ENCODE peak calls at places on chromosome 7, in ten cellular contexts. One of them, this sample, is unnamed.
A peak's percentile ranks its signal among the peaks of the same experiment; 100 is the strongest.

GRCh38 chr7:2016021-2016631 is 216.6 kb downstream of the MAD1L1 start:
- DNase-seq in stimulated activated CD8-positive, alpha-beta memory T cell treated with anti-CD3 and anti-CD28 coated beads, Interleukin-15, amount 100 ng/mL, for 1 hour: no peak
- DNase-seq in NCI-H2171: no peak
- DNase-seq in naive thymus-derived CD8-positive, alpha-beta T cell: no peak
- DNase-seq in midbrain: no peak
- DNase-seq in mesothelial cell of epicardium: no peak
- DNase-seq in NCI-H1048: no peak
- DNase-seq in caudate nucleus: no peak
- DNase-seq in ELR: no peak
- DNase-seq in progenitor cell of endocrine pancreas: no peak
- DNase-seq in this sample: no peak

GRCh38 chr7:30950197-30950596 is 13.6 kb upstream of the GHRHR start:
- DNase-seq in caudate nucleus: no peak
- DNase-seq in ELR: no peak
- DNase-seq in progenitor cell of endocrine pancreas: no peak
- DNase-seq in NCI-H2171: no peak
- DNase-seq in naive thymus-derived CD8-positive, alpha-beta T cell: no peak
- DNase-seq in stimulated activated CD8-positive, alpha-beta memory T cell treated with anti-CD3 and anti-CD28 coated beads, Interleukin-15, amount 100 ng/mL, for 1 hour: no peak
- DNase-seq in mesothelial cell of epicardium: no peak
- DNase-seq in midbrain: no peak
- DNase-seq in NCI-H1048: no peak
- DNase-seq in this sample: no peak

GRCh38 chr7:128398016-128398840 is 11.6 kb downstream of the IMPDH1 start:
- DNase-seq in stimulated activated CD8-positive, alpha-beta memory T cell treated with anti-CD3 and anti-CD28 coated beads, Interleukin-15, amount 100 ng/mL, for 1 hour: peak; percentile 15
- DNase-seq in naive thymus-derived CD8-positive, alpha-beta T cell: no peak
- DNase-seq in NCI-H1048: no peak
- DNase-seq in progenitor cell of endocrine pancreas: peak; percentile 51
- DNase-seq in caudate nucleus: no peak
- DNase-seq in midbrain: peak; percentile 54
- DNase-seq in mesothelial cell of epicardium: peak; percentile 80
- DNase-seq in ELR: peak; percentile 65
- DNase-seq in NCI-H2171: no peak
- DNase-seq in this sample: no peak

GRCh38 chr7:41125343-41125742 is 577.5 kb downstream of the INHBA start:
- DNase-seq in caudate nucleus: no peak
- DNase-seq in naive thymus-derived CD8-positive, alpha-beta T cell: no peak
- DNase-seq in NCI-H1048: no peak
- DNase-seq in progenitor cell of endocrine pancreas: no peak
- DNase-seq in NCI-H2171: no peak
- DNase-seq in ELR: no peak
- DNase-seq in mesothelial cell of epicardium: no peak
- DNase-seq in midbrain: no peak
- DNase-seq in stimulated activated CD8-positive, alpha-beta memory T cell treated with anti-CD3 and anti-CD28 coated beads, Interleukin-15, amount 100 ng/mL, for 1 hour: no peak
- DNase-seq in this sample: no peak

GRCh38 chr7:2921748-2922147 is 77.6 kb upstream of the GNA12 start:
- DNase-seq in midbrain: no peak
- DNase-seq in NCI-H2171: no peak
- DNase-seq in naive thymus-derived CD8-positive, alpha-beta T cell: no peak
- DNase-seq in caudate nucleus: no peak
- DNase-seq in stimulated activated CD8-positive, alpha-beta memory T cell treated with anti-CD3 and anti-CD28 coated beads, Interleukin-15, amount 100 ng/mL, for 1 hour: no peak
- DNase-seq in progenitor cell of endocrine pancreas: no peak
- DNase-seq in NCI-H1048: no peak
- DNase-seq in ELR: peak; percentile 17
- DNase-seq in mesothelial cell of epicardium: no peak
- DNase-seq in this sample: no peak

GRCh38 chr7:93228302-93228701 is 2.0 kb upstream of the HEPACAM2 start:
- DNase-seq in naive thymus-derived CD8-positive, alpha-beta T cell: no peak
- DNase-seq in mesothelial cell of epicardium: no peak
- DNase-seq in caudate nucleus: no peak
- DNase-seq in ELR: peak; percentile 78
- DNase-seq in progenitor cell of endocrine pancreas: no peak
- DNase-seq in NCI-H1048: peak; percentile 43
- DNase-seq in NCI-H2171: peak; percentile 57
- DNase-seq in midbrain: peak; percentile 34
- DNase-seq in stimulated activated CD8-positive, alpha-beta memory T cell treated with anti-CD3 and anti-CD28 coated beads, Interleukin-15, amount 100 ng/mL, for 1 hour: no peak
- DNase-seq in this sample: peak; percentile 51

GRCh38 chr7:73706122-73707044 is 13.1 kb downstream of the STX1A start:
- DNase-seq in mesothelial cell of epicardium: no peak
- DNase-seq in caudate nucleus: no peak
- DNase-seq in NCI-H2171: peak; percentile 57
- DNase-seq in stimulated activated CD8-positive, alpha-beta memory T cell treated with anti-CD3 and anti-CD28 coated beads, Interleukin-15, amount 100 ng/mL, for 1 hour: no peak
- DNase-seq in NCI-H1048: no peak
- DNase-seq in naive thymus-derived CD8-positive, alpha-beta T cell: no peak
- DNase-seq in ELR: peak; percentile 72
- DNase-seq in progenitor cell of endocrine pancreas: no peak
- DNase-seq in midbrain: no peak
- DNase-seq in this sample: no peak

GRCh38 chr7:30941582-30942310 is 22.0 kb upstream of the GHRHR start:
- DNase-seq in caudate nucleus: no peak
- DNase-seq in naive thymus-derived CD8-positive, alpha-beta T cell: no peak
- DNase-seq in NCI-H1048: no peak
- DNase-seq in midbrain: no peak
- DNase-seq in mesothelial cell of epicardium: no peak
- DNase-seq in stimulated activated CD8-positive, alpha-beta memory T cell treated with anti-CD3 and anti-CD28 coated beads, Interleukin-15, amount 100 ng/mL, for 1 hour: no peak
- DNase-seq in NCI-H2171: no peak
- DNase-seq in ELR: no peak
- DNase-seq in progenitor cell of endocrine pancreas: no peak
- DNase-seq in this sample: no peak

GRCh38 chr7:25897261-25897782 is 254.7 kb upstream of the NFE2L3 start:
- DNase-seq in progenitor cell of endocrine pancreas: no peak
- DNase-seq in midbrain: no peak
- DNase-seq in caudate nucleus: no peak
- DNase-seq in NCI-H2171: no peak
- DNase-seq in ELR: no peak
- DNase-seq in NCI-H1048: no peak
- DNase-seq in stimulated activated CD8-positive, alpha-beta memory T cell treated with anti-CD3 and anti-CD28 coated beads, Interleukin-15, amount 100 ng/mL, for 1 hour: no peak
- DNase-seq in mesothelial cell of epicardium: no peak
- DNase-seq in naive thymus-derived CD8-positive, alpha-beta T cell: no peak
- DNase-seq in this sample: no peak

GRCh38 chr7:485188-486081 is 34.2 kb downstream of the PDGFA start:
- DNase-seq in mesothelial cell of epicardium: no peak
- DNase-seq in stimulated activated CD8-positive, alpha-beta memory T cell treated with anti-CD3 and anti-CD28 coated beads, Interleukin-15, amount 100 ng/mL, for 1 hour: no peak
- DNase-seq in midbrain: no peak
- DNase-seq in NCI-H1048: no peak
- DNase-seq in progenitor cell of endocrine pancreas: no peak
- DNase-seq in ELR: no peak
- DNase-seq in NCI-H2171: no peak
- DNase-seq in naive thymus-derived CD8-positive, alpha-beta T cell: no peak
- DNase-seq in caudate nucleus: no peak
- DNase-seq in this sample: no peak

GRCh38 chr7:158238616-158239289 is 348.9 kb downstream of the PTPRN2 start:
- DNase-seq in stimulated activated CD8-positive, alpha-beta memory T cell treated with anti-CD3 and anti-CD28 coated beads, Interleukin-15, amount 100 ng/mL, for 1 hour: no peak
- DNase-seq in NCI-H2171: no peak
- DNase-seq in ELR: no peak
- DNase-seq in mesothelial cell of epicardium: no peak
- DNase-seq in NCI-H1048: no peak
- DNase-seq in naive thymus-derived CD8-positive, alpha-beta T cell: no peak
- DNase-seq in midbrain: no peak
- DNase-seq in caudate nucleus: no peak
- DNase-seq in progenitor cell of endocrine pancreas: no peak
- DNase-seq in this sample: no peak

GRCh38 chr7:41590951-41591350 is 111.9 kb downstream of the INHBA start:
- DNase-seq in midbrain: no peak
- DNase-seq in NCI-H2171: no peak
- DNase-seq in stimulated activated CD8-positive, alpha-beta memory T cell treated with anti-CD3 and anti-CD28 coated beads, Interleukin-15, amount 100 ng/mL, for 1 hour: no peak
- DNase-seq in progenitor cell of endocrine pancreas: no peak
- DNase-seq in caudate nucleus: no peak
- DNase-seq in mesothelial cell of epicardium: no peak
- DNase-seq in naive thymus-derived CD8-positive, alpha-beta T cell: no peak
- DNase-seq in NCI-H1048: no peak
- DNase-seq in ELR: no peak
- DNase-seq in this sample: no peak

GRCh38 chr7:1691096-1691495 is 21.0 kb downstream of the ELFN1 start:
- DNase-seq in midbrain: no peak
- DNase-seq in naive thymus-derived CD8-positive, alpha-beta T cell: no peak
- DNase-seq in caudate nucleus: no peak
- DNase-seq in ELR: no peak
- DNase-seq in NCI-H1048: no peak
- DNase-seq in stimulated activated CD8-positive, alpha-beta memory T cell treated with anti-CD3 and anti-CD28 coated beads, Interleukin-15, amount 100 ng/mL, for 1 hour: no peak
- DNase-seq in mesothelial cell of epicardium: peak; percentile 21
- DNase-seq in NCI-H2171: no peak
- DNase-seq in progenitor cell of endocrine pancreas: peak; percentile 4
- DNase-seq in this sample: no peak

This sample was measured in NCI-H1930.